ENCODE peak calls at places on chromosomes 5 and 9, in eight cellular contexts. O, K, M, S, X, P, L and T are unnamed samples.

GRCh38 chr5:168749391-168750100 is 170.4 kb upstream of the PANK3 start:
- DNase-seq in O (no peak), K (no peak), M (no peak), S (no peak), X (no peak), P (no peak), L (no peak), T (no peak)

GRCh38 chr5:92328584-92329259 is 945.6 kb upstream of the ARRDC3 start:
- DNase-seq in O (no peak), K (no peak), M (no peak), S (no peak), X (no peak), P (no peak), L (no peak), T (no peak)

GRCh38 chr5:93606384-93606752 is 23.3 kb downstream of the NR2F1 start:
- DNase-seq in O (no peak), K (no peak), M (no peak), S (no peak), X (no peak), P (no peak), L (no peak), T (no peak)

GRCh38 chr5:147643142-147643541 is 133.3 kb upstream of the DPYSL3 start:
- DNase-seq in O (no peak), K (no peak), M (no peak), S (no peak), X (no peak), P (no peak), L (no peak), T (no peak)

GRCh38 chr5:95731571-95732554 is 727 bp downstream of the RHOBTB3 start:
- DNase-seq in O (peak; percentile 90), K (no peak), M (peak; percentile 27), S (peak; percentile 62), X (peak; percentile 21), P (peak; percentile 54), L (peak; percentile 56), T (no peak)

GRCh38 chr5:139155333-139155732 is 42.8 kb downstream of the SIL1 start:
- DNase-seq in O (no peak), K (no peak), M (no peak), S (no peak), X (no peak), P (no peak), L (no peak), T (no peak)

GRCh38 chr9:34592895-34593601 is 3.5 kb upstream of the CNTFR start:
- DNase-seq in O (peak; percentile 92), K (no peak), M (no peak), S (peak; percentile 35), X (no peak), P (no peak), L (no peak), T (no peak)

GRCh38 chr9:117189121-117189520 is 225.7 kb downstream of the ASTN2 start:
- DNase-seq in O (no peak), K (no peak), M (no peak), S (peak; percentile 10), X (no peak), P (no peak), L (no peak), T (no peak)

GRCh38 chr5:515273-515836 is 8.9 kb downstream of the SLC9A3 start:
- DNase-seq in O (no peak), K (no peak), M (no peak), S (no peak), X (no peak), P (no peak), L (no peak), T (no peak)

GRCh38 chr5:86679949-86680348 is 62.2 kb downstream of the COX7C start:
- DNase-seq in O (no peak), K (no peak), M (no peak), S (no peak), X (no peak), P (no peak), L (no peak), T (no peak)

GRCh38 chr9:84447305-84447704 is 106.7 kb upstream of the SLC28A3 start:
- DNase-seq in O (no peak), K (no peak), M (no peak), S (no peak), X (no peak), P (no peak), L (no peak), T (no peak)

GRCh38 chr5:153896701-153897100 is 142.0 kb downstream of the FAM114A2 start:
- DNase-seq in O (no peak), K (no peak), M (no peak), S (peak; percentile 74), X (peak; percentile 68), P (no peak), L (peak; percentile 2), T (peak; percentile 20)

GRCh38 chr9:69976165-69976564 is 67.5 kb upstream of the MAMDC2 start:
- DNase-seq in O (no peak), K (no peak), M (no peak), S (peak; percentile 97), X (no peak), P (no peak), L (no peak), T (peak; percentile 42)

GRCh38 chr9:134243778-134244467 is 79.6 kb upstream of the RNU6ATAC start:
- DNase-seq in O (no peak), K (no peak), M (peak; percentile 30), S (peak; percentile 14), X (peak; percentile 89), P (no peak), L (no peak), T (peak; percentile 63)

GRCh38 chr5:343461-344401 is 22.2 kb downstream of the AHRR start:
- DNase-seq in O (no peak), K (no peak), M (peak; percentile 41), S (peak; percentile 83), X (no peak), P (peak; percentile 79), L (peak; percentile 71), T (peak; percentile 91)

GRCh38 chr5:33272288-33272687 is 168.5 kb upstream of the TARS1 start:
- DNase-seq in O (no peak), K (no peak), M (no peak), S (peak; percentile 94), X (no peak), P (no peak), L (no peak), T (peak; percentile 59)